ENCODE peak calls at places on chromosomes 6 and 20, in five cellular contexts. One of them, this sample, is unnamed.

GRCh38 chr6:46410330-46410953 is 80.8 kb downstream of the RCAN2 start:
- DNase-seq in GM12892: no peak
- DNase-seq in nephron progenitor cell: no peak
- DNase-seq in iPS DF 19.7: no peak
- DNase-seq in AG08396: peak
- DNase-seq in this sample: peak

GRCh38 chr6:91081452-91082067 is 494.7 kb upstream of the MAP3K7 start:
- DNase-seq in GM12892: peak
- DNase-seq in nephron progenitor cell: peak
- DNase-seq in iPS DF 19.7: peak
- DNase-seq in AG08396: peak
- DNase-seq in this sample: no peak

GRCh38 chr20:35487479-35487878 is 32.1 kb downstream of the CEP250 start:
- DNase-seq in GM12892: no peak
- DNase-seq in nephron progenitor cell: no peak
- DNase-seq in iPS DF 19.7: no peak
- DNase-seq in AG08396: no peak
- DNase-seq in this sample: no peak

GRCh38 chr6:145883263-145883662 is 68.7 kb upstream of the FBXO30 start:
- DNase-seq in GM12892: no peak
- DNase-seq in nephron progenitor cell: no peak
- DNase-seq in iPS DF 19.7: no peak
- DNase-seq in AG08396: no peak
- DNase-seq in this sample: no peak

GRCh38 chr6:11067348-11067747 is 23.2 kb upstream of the ELOVL2 start:
- DNase-seq in GM12892: no peak
- DNase-seq in nephron progenitor cell: no peak
- DNase-seq in iPS DF 19.7: no peak
- DNase-seq in AG08396: no peak
- DNase-seq in this sample: no peak

GRCh38 chr6:108133594-108134179 is 32.1 kb upstream of the NR2E1 start:
- DNase-seq in GM12892: no peak
- DNase-seq in nephron progenitor cell: peak
- DNase-seq in iPS DF 19.7: no peak
- DNase-seq in AG08396: peak
- DNase-seq in this sample: peak

GRCh38 chr6:149897015-149897697 is 757 bp downstream of the RAET1E start:
- DNase-seq in GM12892: no peak
- DNase-seq in nephron progenitor cell: no peak
- DNase-seq in iPS DF 19.7: no peak
- DNase-seq in AG08396: peak
- DNase-seq in this sample: peak

GRCh38 chr6:19153270-19153980 is 683.7 kb upstream of the ID4 start:
- DNase-seq in GM12892: no peak
- DNase-seq in nephron progenitor cell: no peak
- DNase-seq in iPS DF 19.7: no peak
- DNase-seq in AG08396: no peak
- DNase-seq in this sample: no peak

GRCh38 chr6:52417675-52418111 is 2.4 kb upstream of the EFHC1 start:
- DNase-seq in GM12892: no peak
- DNase-seq in nephron progenitor cell: no peak
- DNase-seq in iPS DF 19.7: no peak
- DNase-seq in AG08396: no peak
- DNase-seq in this sample: no peak

This sample was measured in ureter.